ENCODE peak calls at places on chromosome 7, in six cellular contexts. F is heart right ventricle, C is astrocyte, A is DND-41, X is IMR-90, W is A549. H is an unnamed sample.

GRCh38 chr7:87152897-87153641 is 816 bp downstream of the DMTF1 start:
- DNase-seq in F (peak), C (no peak), A (peak), X (peak), W (peak), H (peak)

GRCh38 chr7:158860394-158860793 is 4.0 kb downstream of the DYNC2I1 start:
- DNase-seq in F (no peak), C (no peak), A (no peak), X (no peak), W (no peak), H (no peak)

GRCh38 chr7:156494960-156495359 is 145.6 kb upstream of the RNF32 start:
- DNase-seq in F (no peak), C (no peak), A (no peak), X (no peak), W (no peak), H (no peak)

GRCh38 chr7:48097511-48098231 is 8.6 kb downstream of the UPP1 start:
- DNase-seq in F (no peak), C (no peak), A (no peak), X (no peak), W (no peak), H (no peak)

GRCh38 chr7:30562498-30562897 is 32.2 kb upstream of the GARS1 start:
- DNase-seq in F (no peak), C (peak), A (no peak), X (peak), W (no peak), H (no peak)

GRCh38 chr7:134710854-134711624 is 64.4 kb downstream of the BPGM start:
- DNase-seq in F (no peak), C (peak), A (no peak), X (peak), W (no peak), H (no peak)

GRCh38 chr7:4093492-4093891 is 588.6 kb upstream of the FOXK1 start:
- DNase-seq in F (no peak), C (no peak), A (no peak), X (no peak), W (no peak), H (no peak)

GRCh38 chr7:17989546-17989945 is 38.1 kb downstream of the PRPS1L1 start:
- DNase-seq in F (no peak), C (peak), A (no peak), X (peak), W (no peak), H (no peak)

GRCh38 chr7:77800158-77800557 is 1.6 kb downstream of the PHTF2 start:
- DNase-seq in F (no peak), C (peak), A (no peak), X (peak), W (no peak), H (no peak)

GRCh38 chr7:861222-861621 is 15.1 kb upstream of the GET4 start:
- DNase-seq in F (no peak), C (no peak), A (no peak), X (no peak), W (no peak), H (no peak)

GRCh38 chr7:129066290-129067131 is 11.6 kb upstream of the TNPO3 start:
- DNase-seq in F (no peak), C (peak), A (no peak), X (peak), W (peak), H (peak)

GRCh38 chr7:82291931-82292330 is 151.6 kb downstream of the CACNA2D1 start:
- DNase-seq in F (no peak), C (peak), A (no peak), X (no peak), W (no peak), H (no peak)

GRCh38 chr7:132351858-132352539 is 224.3 kb downstream of the PLXNA4 start:
- DNase-seq in F (no peak), C (no peak), A (no peak), X (no peak), W (no peak), H (no peak)

GRCh38 chr7:107570298-107570697 is 6.5 kb downstream of the DUS4L start:
- DNase-seq in F (no peak), C (no peak), A (no peak), X (no peak), W (no peak), H (no peak)

GRCh38 chr7:8063706-8064297 is 95.2 kb downstream of the GLCCI1 start:
- DNase-seq in F (no peak), C (peak), A (no peak), X (peak), W (no peak), H (peak)

GRCh38 chr7:47400741-47401206 is 181.1 kb downstream of the TNS3 start:
- DNase-seq in F (no peak), C (no peak), A (no peak), X (no peak), W (no peak), H (no peak)

GRCh38 chr7:39937366-39938153 is 12.5 kb upstream of the CDK13 start:
- DNase-seq in F (no peak), C (no peak), A (no peak), X (no peak), W (no peak), H (peak)

GRCh38 chr7:92641921-92642511 is 51.8 kb upstream of the FAM133B start:
- DNase-seq in F (no peak), C (peak), A (peak), X (peak), W (peak), H (no peak)

GRCh38 chr7:70923086-70923845 is 208.7 kb upstream of the GALNT17 start:
- DNase-seq in F (no peak), C (no peak), A (peak), X (no peak), W (no peak), H (no peak)

GRCh38 chr7:167087-167855 is 25.1 kb upstream of the FAM20C start:
- DNase-seq in F (no peak), C (no peak), A (no peak), X (no peak), W (no peak), H (no peak)

GRCh38 chr7:103712991-103713778 is 267.2 kb upstream of the SLC26A5 start:
- DNase-seq in F (no peak), C (no peak), A (no peak), X (peak), W (no peak), H (no peak)
- H3K27ac ChIP-seq in F (no peak), C (no peak), A (no peak), X (no peak), W (no peak), H (no peak)

GRCh38 chr7:26492816-26493215 is 201.2 kb downstream of the SNX10 start:
- DNase-seq in F (no peak), C (no peak), A (no peak), X (no peak), W (no peak), H (no peak)

GRCh38 chr7:26497801-26498596 is 206.3 kb downstream of the SNX10 start:
- DNase-seq in F (no peak), C (no peak), A (no peak), X (no peak), W (no peak), H (no peak)

GRCh38 chr7:26499316-26499897 is 207.7 kb downstream of the SNX10 start:
- DNase-seq in F (no peak), C (no peak), A (no peak), X (no peak), W (no peak), H (no peak)

GRCh38 chr7:26493737-26494423 is 202.2 kb downstream of the SNX10 start:
- DNase-seq in F (no peak), C (no peak), A (no peak), X (no peak), W (no peak), H (no peak)

DNA sequence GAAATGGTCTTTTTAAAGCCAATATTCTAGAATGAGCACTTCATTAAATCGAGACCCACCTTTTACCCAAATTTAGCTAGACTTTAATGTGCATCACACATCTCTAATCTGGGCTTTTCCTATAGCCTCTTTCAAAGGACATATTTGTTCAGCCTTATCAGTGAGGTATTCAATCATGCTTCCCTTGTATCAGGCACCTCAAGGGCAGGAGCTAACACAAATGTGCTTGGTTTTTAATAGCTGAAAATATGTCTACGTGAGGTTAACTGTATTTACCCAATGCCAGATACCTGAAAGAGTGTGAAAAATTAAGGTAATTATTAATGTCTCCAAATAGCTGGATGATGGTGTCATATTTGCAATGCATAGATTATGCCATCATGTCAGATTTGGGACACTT is 203.9 kb downstream of the SNX10 start:
- DNase-seq in F (no peak), C (no peak), A (no peak), X (no peak), W (no peak), H (no peak)
- TF ChIP-seq CTCF in F (no peak), C (no peak), A (no peak), X (no peak), W (no peak), H (no peak)

DNA sequence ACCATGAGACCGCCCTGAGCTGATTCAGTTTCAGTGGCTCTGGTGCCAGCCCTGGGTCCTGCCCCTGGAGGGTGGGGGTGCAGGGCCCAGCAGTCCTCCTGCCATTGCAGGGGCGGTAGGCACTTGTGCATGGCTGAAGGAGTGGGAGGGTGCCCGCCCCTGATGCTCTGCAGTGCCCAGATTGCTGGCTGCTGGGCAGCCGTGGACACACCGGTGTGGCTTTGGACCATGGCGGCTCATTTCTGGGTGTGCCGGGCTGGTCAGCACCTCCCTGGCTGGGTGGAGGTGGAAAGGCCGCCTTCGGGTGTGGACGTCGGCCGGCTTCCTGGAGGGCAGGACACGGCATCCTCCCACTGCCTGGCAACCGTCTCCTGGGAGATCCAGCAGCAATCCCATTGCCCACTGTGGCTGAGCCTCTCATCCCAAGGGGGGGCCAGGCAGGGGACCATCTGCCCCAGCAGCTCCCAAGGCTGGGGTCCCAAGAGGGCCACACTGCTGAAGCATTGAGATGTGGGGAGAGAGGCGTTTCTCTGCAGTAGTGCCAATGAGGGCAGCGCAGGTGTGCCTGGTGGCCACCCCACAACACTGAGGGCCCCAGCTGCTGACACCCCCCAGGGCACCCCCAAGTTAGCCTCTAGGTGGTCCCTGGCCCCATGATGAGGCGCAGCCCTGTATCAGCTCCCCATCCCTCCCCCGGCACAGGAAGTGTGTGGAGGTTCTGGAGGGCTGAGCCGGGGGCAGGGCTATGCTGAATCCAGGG is 12.9 kb downstream of the TTYH3 start:
- DNase-seq in F (no peak), C (no peak), A (no peak), X (no peak), W (no peak), H (no peak)
- H3K27ac ChIP-seq in F (peak), C (no peak), A (peak), X (peak), W (no peak), H (peak)

DNA sequence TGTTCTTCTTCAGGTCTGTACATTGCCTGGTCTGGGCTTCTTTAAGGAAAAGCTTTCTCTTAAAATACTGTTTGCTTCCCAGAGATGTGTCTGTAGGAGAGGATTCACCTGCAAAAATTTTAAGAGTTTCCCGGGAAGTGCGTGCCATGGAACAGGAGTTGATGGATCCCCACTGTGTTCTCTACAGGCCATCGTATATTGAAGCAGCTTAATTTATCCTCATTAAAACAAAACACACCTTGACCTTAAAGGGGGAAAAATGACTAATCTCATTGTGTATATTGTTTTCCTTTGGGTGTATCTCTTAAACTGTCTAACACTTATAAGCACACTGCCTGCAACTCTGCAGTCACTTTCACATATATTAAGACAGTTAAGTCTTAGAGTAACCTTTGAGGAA is 111.4 kb downstream of the ST7 start:
- DNase-seq in F (no peak), C (no peak), A (no peak), X (no peak), W (no peak), H (no peak)
- TF ChIP-seq CTCF in F (no peak), C (no peak), A (no peak), X (no peak), W (no peak), H (no peak)

DNA sequence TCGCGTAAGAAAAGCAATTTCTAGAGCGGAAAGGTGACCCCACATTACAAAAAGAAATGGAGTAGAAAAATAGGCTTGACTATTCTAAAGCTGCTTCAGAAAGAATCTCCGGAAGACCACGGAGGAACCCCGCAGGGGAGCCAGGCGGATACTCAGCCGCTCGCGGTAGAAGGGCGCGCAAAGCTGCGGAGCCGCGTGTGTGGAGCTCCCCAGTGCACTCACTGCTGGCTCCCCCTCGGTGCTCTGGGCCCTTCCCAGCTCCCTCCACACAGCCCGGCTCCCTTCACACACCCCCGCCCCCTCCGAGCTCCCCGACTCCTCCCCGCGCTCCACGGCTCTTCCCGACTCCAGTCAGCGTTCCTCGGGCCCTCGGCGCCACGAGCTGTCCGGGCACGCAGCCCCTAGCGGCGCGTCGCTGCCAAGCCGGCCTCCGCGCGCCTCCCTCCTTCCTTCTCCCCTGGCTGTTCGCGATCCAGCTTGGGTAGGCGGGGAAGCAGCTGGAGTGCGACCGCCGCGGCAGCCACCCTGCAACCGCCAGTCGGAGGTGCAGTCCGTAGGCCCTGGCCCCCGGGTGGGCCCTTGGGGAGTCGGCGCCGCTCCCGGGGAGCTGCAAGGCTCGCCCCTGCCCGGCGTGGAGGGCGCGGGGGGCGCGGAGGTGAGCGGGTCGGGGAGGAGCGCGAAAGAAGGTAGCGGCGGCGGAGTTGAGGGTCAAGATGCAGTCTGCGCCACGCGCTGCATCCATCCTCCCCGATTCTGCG is at the start of gene STEAP2:
- DNase-seq in F (peak), C (peak), A (no peak), X (peak), W (peak), H (peak)
- H3K27ac ChIP-seq in F (peak), C (no peak), A (no peak), X (peak), W (peak), H (no peak)

GRCh38 chr7:127713006-127713405 is 61.0 kb downstream of the SND1 start:
- DNase-seq in F (no peak), C (no peak), A (no peak), X (no peak), W (no peak), H (no peak)

GRCh38 chr7:127708788-127709187 is 56.8 kb downstream of the SND1 start:
- DNase-seq in F (peak), C (peak), A (peak), X (peak), W (peak), H (peak)

GRCh38 chr7:127711872-127712271 is 59.9 kb downstream of the SND1 start:
- DNase-seq in F (no peak), C (no peak), A (no peak), X (no peak), W (no peak), H (no peak)

GRCh38 chr7:127708201-127708600 is 56.2 kb downstream of the SND1 start:
- DNase-seq in F (no peak), C (no peak), A (no peak), X (no peak), W (no peak), H (no peak)

DNA sequence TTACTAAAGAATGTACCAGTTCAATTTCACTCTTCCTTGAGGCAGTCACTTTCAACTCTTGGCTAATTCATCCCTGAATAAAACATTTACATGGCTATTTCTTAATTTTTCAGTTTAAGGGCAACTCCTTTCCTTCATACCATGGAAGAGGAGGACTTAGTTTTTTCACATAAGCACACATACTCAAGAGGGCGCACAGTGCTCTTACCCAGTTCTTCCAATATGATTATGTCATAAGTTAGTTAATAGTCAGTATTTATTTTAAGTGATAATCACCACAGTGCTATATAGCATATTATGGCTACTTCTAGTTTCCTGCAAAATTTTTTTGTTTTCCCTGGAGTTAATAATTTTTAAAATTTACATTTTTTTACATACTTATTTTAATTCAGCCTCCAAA is 58.6 kb downstream of the SND1 start:
- DNase-seq in F (no peak), C (no peak), A (no peak), X (no peak), W (no peak), H (no peak)
- TF ChIP-seq CTCF in F (no peak), C (no peak), A (no peak), X (no peak), W (no peak), H (no peak)